ENCODE peak calls at places on chromosome 3, in four cellular contexts. R, E, K and F are unnamed samples.

GRCh38 chr3:191329654-191330308 is 545 bp downstream of the UTS2B start:
- DNase-seq in K (peak), R (peak), E (peak), F (peak)

GRCh38 chr3:127590593-127591477 is at the start of gene TPRA1:
- DNase-seq in R (peak), K (peak), E (peak), F (peak)

GRCh38 chr3:81585937-81586336 is 175.5 kb downstream of the GBE1 start:
- DNase-seq in E (no peak), R (no peak), K (no peak), F (no peak)

GRCh38 chr3:78666458-78666800 is 1101.4 kb downstream of the ROBO1 start:
- DNase-seq in E (peak), R (peak), K (no peak), F (no peak)

GRCh38 chr3:79200456-79200855 is 567.3 kb downstream of the ROBO1 start:
- DNase-seq in E (peak), K (no peak), R (no peak), F (no peak)

GRCh38 chr3:24680214-24680967 is 185.7 kb upstream of the THRB start:
- DNase-seq in E (peak), R (no peak), K (peak), F (no peak)

GRCh38 chr3:76997733-76998132 is 42.2 kb upstream of the ROBO2 start:
- DNase-seq in R (peak), E (peak), K (no peak), F (no peak)

GRCh38 chr3:83946554-83946953 is 1012.2 kb upstream of the CADM2 start:
- DNase-seq in R (no peak), E (no peak), K (no peak), F (no peak)

GRCh38 chr3:114867828-114868498 is 279.1 kb downstream of the ZBTB20 start:
- DNase-seq in R (no peak), E (peak), K (no peak), F (no peak)